ENCODE peak calls at places on chromosomes 7 and 10, in five cellular contexts. A is iPS-NIHi11; R is HS-5; N is GM12865; V is activated naive CD8-positive, alpha-beta T cell treated with anti-CD3 and anti-CD28 coated beads, Interleukin-2, amount 50 U/mL, for 24 hours. G is an unnamed sample.

GRCh38 chr10:63318491-63318890 is 147.3 kb downstream of the JMJD1C start:
- DNase-seq in A (no peak), R (no peak), N (no peak), V (no peak), G (no peak)

GRCh38 chr10:69786791-69787190 is 14.9 kb upstream of the COL13A1 start:
- DNase-seq in A (no peak), R (no peak), N (peak), V (no peak), G (no peak)

GRCh38 chr7:100098913-100099312 is 2.3 kb downstream of the MCM7 start:
- DNase-seq in A (no peak), R (no peak), N (no peak), V (no peak), G (no peak)

GRCh38 chr10:35182631-35183510 is 56.2 kb downstream of the CREM start:
- DNase-seq in A (no peak), R (no peak), N (no peak), V (no peak), G (no peak)

GRCh38 chr7:9711259-9711658 is 1262.4 kb upstream of the PHF14 start:
- DNase-seq in A (no peak), R (no peak), N (no peak), V (no peak), G (no peak)

GRCh38 chr7:80858141-80858903 is 60.5 kb downstream of the SEMA3C start:
- DNase-seq in A (no peak), R (no peak), N (peak), V (no peak), G (no peak)

GRCh38 chr7:2930310-2931033 is 86.4 kb upstream of the GNA12 start:
- DNase-seq in A (no peak), R (no peak), N (no peak), V (no peak), G (no peak)

GRCh38 chr7:44216019-44216418 is 15.2 kb downstream of the YKT6 start:
- DNase-seq in A (no peak), R (no peak), N (no peak), V (no peak), G (no peak)

GRCh38 chr10:104297697-104298660 is 29.0 kb downstream of the GSTO2 start:
- DNase-seq in A (peak), R (no peak), N (no peak), V (peak), G (no peak)

GRCh38 chr7:150935149-150935548 is 43.0 kb downstream of the KCNH2 start:
- DNase-seq in A (no peak), R (no peak), N (no peak), V (no peak), G (no peak)

GRCh38 chr10:71697938-71698709 is 21.5 kb downstream of the C10orf105 start:
- DNase-seq in A (no peak), R (no peak), N (peak), V (peak), G (no peak)

GRCh38 chr10:103917326-103918052 is 495 bp downstream of the STN1 start:
- DNase-seq in A (peak), R (no peak), N (no peak), V (peak), G (no peak)

GRCh38 chr7:44291066-44291732 is 34.2 kb downstream of the CAMK2B start:
- DNase-seq in A (peak), R (no peak), N (no peak), V (no peak), G (no peak)

GRCh38 chr10:56585447-56586171 is 224.6 kb upstream of the ZWINT start:
- DNase-seq in A (no peak), R (no peak), N (no peak), V (no peak), G (no peak)

G was measured in foreskin keratinocyte.